ENCODE peak calls at places on chromosomes 11 and 22, in four cellular contexts. E is stimulated activated CD4-positive, alpha-beta T cell treated with anti-CD3 and anti-CD28 coated beads, Interleukin-2, amount 100 ng/mL, for 24 hours; I is HTR-8/SVneo; B is T-helper 9 cell. R is an unnamed sample.

GRCh38 chr11:18091731-18092130 is 14.2 kb downstream of the SAAL1 start:
- DNase-seq in E (no peak), I (no peak), B (no peak), R (no peak)

GRCh38 chr11:93525601-93526000 is 17.6 kb downstream of the SMCO4 start:
- DNase-seq in E (no peak), I (no peak), B (no peak), R (no peak)

GRCh38 chr11:126060651-126061220 is 1.9 kb downstream of the CDON start:
- DNase-seq in E (no peak), I (no peak), B (no peak), R (no peak)

GRCh38 chr11:102664001-102664752 is 39.0 kb upstream of the MMP20 start:
- DNase-seq in E (no peak), I (no peak), B (no peak), R (no peak)

GRCh38 chr11:27210509-27210908 is 152.5 kb downstream of the CCDC34 start:
- DNase-seq in E (no peak), I (no peak), B (no peak), R (no peak)

GRCh38 chr11:58912124-58912523 is 27.2 kb upstream of the GLYATL1 start:
- DNase-seq in E (no peak), I (no peak), B (no peak), R (no peak)

GRCh38 chr22:44582016-44582415 is 84.0 kb upstream of the RTL6 start:
- DNase-seq in E (no peak), I (no peak), B (no peak), R (no peak)

GRCh38 chr11:15920856-15921629 is 435.3 kb downstream of the SOX6 start:
- DNase-seq in E (no peak), I (no peak), B (no peak), R (no peak)

GRCh38 chr11:76735218-76735480 is 48.0 kb upstream of the TSKU start:
- DNase-seq in E (no peak), I (no peak), B (no peak), R (no peak)

GRCh38 chr11:115930276-115930675 is 426.1 kb upstream of the CADM1 start:
- DNase-seq in E (no peak), I (no peak), B (no peak), R (no peak)

GRCh38 chr22:24010018-24010391 is 1.1 kb upstream of the CABIN1 start:
- DNase-seq in E (no peak), I (no peak), B (no peak), R (no peak)

GRCh38 chr11:1298695-1299492 is 10.5 kb downstream of the TOLLIP start:
- DNase-seq in E (no peak), I (peak; percentile 41), B (no peak), R (no peak)

GRCh38 chr11:70713988-70714665 is 315.8 kb downstream of the CTTN start:
- DNase-seq in E (no peak), I (no peak), B (no peak), R (no peak)

GRCh38 chr11:68057807-68058206 is 19.0 kb downstream of the TCIRG1 start:
- DNase-seq in E (no peak), I (no peak), B (no peak), R (no peak)

GRCh38 chr11:110519816-110520215 is 90.1 kb downstream of the FDX1 start:
- DNase-seq in E (no peak), I (no peak), B (no peak), R (no peak)

GRCh38 chr11:106398396-106399074 is 321.1 kb downstream of the AASDHPPT start:
- DNase-seq in E (no peak), I (no peak), B (no peak), R (no peak)

GRCh38 chr22:38239101-38239761 is 33.6 kb downstream of the TMEM184B start:
- DNase-seq in E (no peak), I (peak; percentile 64), B (no peak), R (no peak)

GRCh38 chr22:37996515-37997246 is 12.3 kb upstream of the SOX10 start:
- DNase-seq in E (no peak), I (no peak), B (no peak), R (no peak)

GRCh38 chr11:108592591-108593213 is 866 bp downstream of the EXPH5 start:
- DNase-seq in E (peak; percentile 51), I (no peak), B (peak; percentile 15), R (peak; percentile 3)

GRCh38 chr11:34926101-34926830 is 9.8 kb downstream of the PDHX start:
- DNase-seq in E (no peak), I (peak; percentile 25), B (no peak), R (peak; percentile 45)

GRCh38 chr11:110921742-110922200 is 209.5 kb upstream of the ARHGAP20 start:
- DNase-seq in E (no peak), I (no peak), B (no peak), R (no peak)

GRCh38 chr11:83836883-83837654 is 550.9 kb upstream of the CCDC90B start:
- DNase-seq in E (no peak), I (peak; percentile 29), B (no peak), R (no peak)

GRCh38 chr11:2825886-2826678 is 59.5 kb downstream of the CDKN1C start:
- DNase-seq in E (no peak), I (peak; percentile 98), B (no peak), R (no peak)

GRCh38 chr11:117538731-117539130 is 211.1 kb downstream of the CEP164 start:
- DNase-seq in E (no peak), I (no peak), B (no peak), R (no peak)

GRCh38 chr11:47998733-47999359 is 18.5 kb downstream of the PTPRJ start:
- DNase-seq in E (no peak), I (no peak), B (no peak), R (no peak)

GRCh38 chr22:44566911-44567310 is 68.9 kb upstream of the RTL6 start:
- DNase-seq in E (no peak), I (no peak), B (no peak), R (no peak)

GRCh38 chr11:10499452-10500262 is 41.3 kb downstream of the RNF141 start:
- DNase-seq in E (no peak), I (no peak), B (no peak), R (no peak)

GRCh38 chr11:111785886-111786412 is 19.8 kb upstream of the PPP2R1B start:
- DNase-seq in E (no peak), I (no peak), B (no peak), R (no peak)

GRCh38 chr11:133957926-133958325 is 1.2 kb upstream of the IGSF9B start:
- DNase-seq in E (no peak), I (no peak), B (no peak), R (no peak)

GRCh38 chr22:35303029-35303624 is 3.4 kb downstream of the TOM1 start:
- DNase-seq in E (no peak), I (no peak), B (no peak), R (no peak)

GRCh38 chr11:68090706-68091105 is 30.5 kb downstream of the CHKA start:
- DNase-seq in E (no peak), I (no peak), B (no peak), R (no peak)

GRCh38 chr11:91871791-91872190 is 352.8 kb upstream of the FAT3 start:
- DNase-seq in E (no peak), I (no peak), B (no peak), R (no peak)

GRCh38 chr11:92226331-92227232 is 2.0 kb downstream of the FAT3 start:
- DNase-seq in E (no peak), I (peak; percentile 14), B (no peak), R (no peak)

GRCh38 chr11:106670069-106670468 is 348.2 kb downstream of the GUCY1A2 start:
- DNase-seq in E (no peak), I (no peak), B (no peak), R (no peak)

GRCh38 chr22:44500623-44501022 is 2.6 kb upstream of the RTL6 start:
- DNase-seq in E (no peak), I (no peak), B (no peak), R (no peak)

GRCh38 chr11:11988099-11988651 is 20.3 kb downstream of the DKK3 start:
- DNase-seq in E (no peak), I (no peak), B (no peak), R (no peak)

GRCh38 chr11:11218287-11218986 is 134.6 kb downstream of the CSNK2A3 start:
- DNase-seq in E (no peak), I (no peak), B (no peak), R (no peak)

GRCh38 chr11:66912963-66913362 is 45.2 kb downstream of the PC start:
- DNase-seq in E (no peak), I (no peak), B (no peak), R (no peak)